ENCODE peak calls at places on chromosomes 5 and 9, in seven cellular contexts. J is pancreas; Q is PC-9; L is H7; R is GM06990; D is effector memory CD4-positive, alpha-beta T cell; B is fibroblast of lung. Y is an unnamed sample.
A peak's percentile ranks its signal among the peaks of the same experiment; 100 is the strongest.

GRCh38 chr5:64295100-64295499 is 129.5 kb downstream of the RNF180 start:
- DNase-seq in Q (no peak), D (no peak), R (no peak), B (no peak), L (no peak), J (no peak), Y (no peak)

GRCh38 chr9:23850242-23851023 is 24.4 kb upstream of the ELAVL2 start:
- DNase-seq in R (no peak), Q (no peak), D (no peak), L (peak; percentile 68), J (no peak), B (peak; percentile 15), Y (no peak)

GRCh38 chr9:124720429-124721108 is 50.5 kb downstream of the NR6A1 start:
- DNase-seq in R (no peak), L (no peak), J (no peak), Q (no peak), B (no peak), D (no peak), Y (no peak)

GRCh38 chr9:91486699-91487497 is 63.3 kb upstream of the NFIL3 start:
- DNase-seq in D (no peak), R (no peak), L (no peak), B (peak; percentile 92), Q (no peak), J (no peak), Y (no peak)

GRCh38 chr5:38776494-38776893 is 69.3 kb upstream of the OSMR start:
- DNase-seq in B (no peak), J (no peak), Q (no peak), R (no peak), D (no peak), L (no peak), Y (no peak)

GRCh38 chr9:7117676-7118561 is 360.1 kb downstream of the KDM4C start:
- DNase-seq in Q (no peak), L (no peak), B (no peak), R (peak; percentile 44), J (no peak), D (no peak), Y (peak; percentile 17)

GRCh38 chr5:126269511-126269910 is 153.7 kb upstream of the GRAMD2B start:
- DNase-seq in J (no peak), B (no peak), D (no peak), L (no peak), R (no peak), Q (no peak), Y (no peak)

GRCh38 chr5:179407191-179408175 is 62.2 kb upstream of the ADAMTS2 start:
- DNase-seq in D (no peak), R (no peak), L (peak; percentile 52), B (no peak), Q (no peak), J (no peak), Y (no peak)

GRCh38 chr9:73006986-73007385 is 54.1 kb upstream of the ALDH1A1 start:
- DNase-seq in R (no peak), D (no peak), B (no peak), J (no peak), L (no peak), Q (no peak), Y (no peak)

GRCh38 chr5:105882956-105883481 is 1787.7 kb downstream of the EFNA5 start:
- DNase-seq in R (no peak), J (no peak), B (no peak), L (no peak), D (no peak), Q (peak; percentile 24), Y (no peak)

GRCh38 chr5:132666310-132667123 is 7.3 kb upstream of the IL4 start:
- DNase-seq in B (no peak), D (no peak), R (no peak), J (no peak), Q (no peak), L (no peak), Y (no peak)

GRCh38 chr5:137282216-137282615 is 216.9 kb downstream of the SPOCK1 start:
- DNase-seq in Q (peak; percentile 18), L (no peak), B (peak; percentile 59), D (no peak), J (no peak), R (no peak), Y (no peak)

GRCh38 chr5:1245901-1246576 is 20.9 kb downstream of the SLC6A18 start:
- DNase-seq in D (no peak), R (no peak), J (no peak), L (peak; percentile 81), B (no peak), Q (no peak), Y (no peak)

GRCh38 chr5:37816331-37816730 is 23.5 kb downstream of the GDNF start:
- DNase-seq in R (no peak), Q (no peak), D (no peak), L (no peak), J (no peak), B (no peak), Y (no peak)

GRCh38 chr5:169954786-169955185 is 25.5 kb downstream of the INSYN2B start:
- DNase-seq in J (no peak), D (no peak), Q (no peak), R (no peak), L (no peak), B (no peak), Y (no peak)

GRCh38 chr9:136674786-136675349 is 12.2 kb downstream of the EGFL7 start:
- DNase-seq in Q (no peak), B (no peak), R (no peak), D (no peak), J (peak; percentile 87), L (peak; percentile 66), Y (no peak)

GRCh38 chr5:121087560-121087959 is 623.5 kb downstream of the PRR16 start:
- DNase-seq in B (no peak), J (no peak), L (no peak), D (no peak), R (no peak), Q (no peak), Y (no peak)

GRCh38 chr5:155827949-155828348 is 499.0 kb upstream of the SGCD start:
- DNase-seq in J (no peak), Q (no peak), D (no peak), R (peak; percentile 57), L (no peak), B (no peak), Y (no peak)

GRCh38 chr5:141354900-141355469 is at the start of gene PCDHGA4:
- DNase-seq in L (no peak), J (no peak), B (no peak), D (no peak), R (no peak), Q (no peak), Y (no peak)
- H3K27me3 ChIP-seq in L (no peaks in the 10 kb centered on the region), J (no peaks in the 10 kb centered on the region), B (peaks cover 10% of the 10 kb centered on the region), D (peaks cover 5% of the 10 kb centered on the region), R (no peaks in the 10 kb centered on the region), Q (no peaks in the 10 kb centered on the region), Y (no peaks in the 10 kb centered on the region)

GRCh38 chr9:34628656-34629491 is at the start of gene ARID3C:
- DNase-seq in Q (peak; percentile 29), J (peak; percentile 68), L (peak; percentile 90), R (peak; percentile 31), D (no peak), B (no peak), Y (no peak)

GRCh38 chr9:34630402-34631154 is 1.7 kb upstream of the ARID3C start:
- DNase-seq in J (no peak), B (no peak), D (no peak), Q (no peak), R (no peak), L (no peak), Y (no peak)

GRCh38 chr9:34625087-34625486 is 3.8 kb downstream of the ARID3C start:
- DNase-seq in B (no peak), J (no peak), L (no peak), R (no peak), D (no peak), Q (no peak), Y (no peak)

GRCh38 chr9:34629492-34629809 is 585 bp upstream of the ARID3C start:
- DNase-seq in J (no peak), Q (no peak), B (no peak), D (no peak), L (peak; percentile 29), R (no peak), Y (no peak)

DNA sequence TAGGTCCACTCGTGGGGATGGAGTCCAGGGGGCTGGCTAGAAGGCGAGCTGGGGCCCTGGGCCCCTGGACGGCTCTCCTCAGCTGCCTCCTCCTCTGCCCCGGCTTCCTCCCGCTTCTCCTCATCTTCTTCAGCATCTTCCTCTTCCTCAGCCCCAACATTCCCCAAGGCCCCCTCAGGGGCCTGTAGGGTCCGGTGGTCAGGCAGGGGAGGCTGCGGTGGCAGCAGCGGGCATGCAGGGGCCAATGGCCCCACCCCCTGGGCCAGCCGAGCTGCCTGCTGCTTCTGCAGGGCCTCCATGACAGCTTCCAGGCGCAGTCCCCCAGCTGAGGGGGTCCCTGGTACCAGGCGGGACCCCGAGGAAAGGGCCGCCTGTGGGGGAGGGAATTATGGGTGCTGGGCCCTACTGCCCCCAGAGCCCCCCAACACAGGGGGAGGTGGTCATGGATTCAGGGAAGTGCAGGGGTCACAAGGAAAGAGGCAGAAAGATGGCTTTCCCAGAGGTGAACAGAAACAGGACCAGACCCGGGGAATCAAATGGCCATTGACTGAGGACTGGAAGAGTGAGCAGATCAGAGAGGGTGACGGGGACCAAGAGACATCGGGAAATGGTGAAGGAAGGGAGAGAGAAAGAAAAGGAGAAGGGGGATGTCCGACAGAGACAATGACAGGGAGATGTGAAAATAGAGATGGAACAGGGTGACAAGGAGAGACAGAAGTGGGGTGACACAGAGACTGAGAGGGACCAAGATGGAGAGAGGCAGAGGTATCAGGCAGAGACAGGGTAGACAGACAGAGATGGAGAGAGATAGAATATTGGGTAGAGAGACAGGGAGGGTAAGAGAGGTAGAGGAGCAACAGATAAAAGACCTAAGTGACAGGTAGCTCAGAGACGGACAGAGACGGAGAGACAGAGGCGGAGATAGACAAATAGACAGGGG is 880 bp downstream of the ARID3C start:
- DNase-seq in R (no peak), J (no peak), B (no peak), D (no peak), Q (no peak), L (no peak), Y (no peak)
- H3K27me3 ChIP-seq in R (peaks cover 6% of the 10 kb centered on the region), J (peaks cover 16% of the 10 kb centered on the region), B (peaks cover 65% of the 10 kb centered on the region), D (peaks cover 66% of the 10 kb centered on the region), Q (peaks cover 50% of the 10 kb centered on the region), L (peaks cover 92% of the 10 kb centered on the region), Y (peaks cover 60% of the 10 kb centered on the region)

DNA sequence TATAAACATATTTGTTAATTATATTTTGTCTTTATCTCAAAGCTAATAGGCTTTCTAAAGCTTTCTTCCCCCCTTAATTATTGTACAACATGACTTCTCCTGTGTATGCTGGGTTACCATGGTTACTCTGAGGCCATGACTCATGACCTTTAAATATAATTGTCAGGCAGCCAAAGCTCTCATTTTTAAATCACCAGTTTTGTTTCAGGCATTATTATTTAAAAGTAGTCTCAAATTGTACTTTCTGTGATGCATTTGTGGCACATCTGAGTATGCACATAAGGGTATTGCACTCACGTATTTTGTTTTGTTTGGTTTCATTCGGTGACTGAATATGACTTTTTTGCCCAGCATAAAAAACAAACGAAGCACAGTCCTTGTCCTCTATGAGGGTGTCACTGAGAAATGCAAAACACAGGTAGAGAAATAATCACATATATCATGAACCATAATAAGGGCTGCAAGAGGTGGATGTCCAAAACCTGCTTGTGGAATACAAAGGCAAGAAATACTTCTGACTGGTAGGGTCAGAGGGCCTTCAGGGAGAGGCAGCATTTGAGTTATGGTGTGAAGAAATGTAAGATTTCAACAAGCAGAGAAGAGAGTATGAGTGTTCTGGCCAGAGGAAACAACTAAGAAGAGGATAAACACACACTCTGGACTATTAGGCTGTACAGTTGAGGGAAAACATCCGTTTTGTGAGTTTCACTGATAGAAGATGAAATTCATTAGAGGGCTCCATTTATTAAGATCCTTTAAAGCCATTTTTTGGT is 2.1 kb downstream of the CCDC192 start:
- DNase-seq in J (no peak), D (no peak), R (no peak), B (peak; percentile 77), Q (no peak), L (no peak), Y (peak; percentile 31)
- H3K27me3 ChIP-seq in J (no peaks in the 10 kb centered on the region), D (no peaks in the 10 kb centered on the region), R (no peaks in the 10 kb centered on the region), B (no peaks in the 10 kb centered on the region), Q (no peaks in the 10 kb centered on the region), L (no peaks in the 10 kb centered on the region), Y (peaks cover 8% of the 10 kb centered on the region)

GRCh38 chr5:3602713-3603502 is 7.3 kb downstream of the IRX1 start:
- DNase-seq in L (peak; percentile 89), J (no peak), B (peak; percentile 60), R (no peak), Q (no peak), D (no peak), Y (no peak)
- H3K27me3 ChIP-seq in L (peaks cover 99% of the 10 kb centered on the region), J (peaks cover 13% of the 10 kb centered on the region), B (peaks cover 16% of the 10 kb centered on the region), R (no peaks in the 10 kb centered on the region), Q (peaks cover 42% of the 10 kb centered on the region), D (peaks cover 13% of the 10 kb centered on the region), Y (peaks cover 2% of the 10 kb centered on the region)

Y was measured in BJ.